ENCODE peak calls at places on chromosomes 13 and 19, in eight cellular contexts. M, R, T, H, O, V, L and S are unnamed samples.

GRCh38 chr19:3184847-3185481 is 766 bp upstream of the NCLN start:
- DNase-seq in M (peak), R (peak), T (no peak), H (no peak), O (peak), V (no peak), L (peak), S (no peak)

GRCh38 chr19:35272122-35272715 is 3.5 kb downstream of the USF2 start:
- DNase-seq in M (peak), R (no peak), T (peak), H (no peak), O (no peak), V (no peak), L (no peak), S (no peak)

GRCh38 chr13:112943309-112944125 is 25.5 kb upstream of the MCF2L start:
- DNase-seq in M (peak), R (peak), T (peak), H (peak), O (no peak), V (peak), L (no peak), S (no peak)

GRCh38 chr19:19742773-19743172 is 9.9 kb upstream of the ZNF14 start:
- DNase-seq in M (no peak), R (no peak), T (no peak), H (no peak), O (no peak), V (no peak), L (no peak), S (no peak)

GRCh38 chr19:53982611-53983010 is 8.8 kb upstream of the CACNG6 start:
- DNase-seq in M (peak), R (peak), T (no peak), H (no peak), O (no peak), V (no peak), L (no peak), S (no peak)

GRCh38 chr19:38028913-38029565 is 122.0 kb downstream of the SIPA1L3 start:
- DNase-seq in M (no peak), R (no peak), T (peak), H (no peak), O (no peak), V (peak), L (no peak), S (no peak)

GRCh38 chr19:14632286-14632685 is 42.4 kb downstream of the ADGRE3 start:
- DNase-seq in M (peak), R (no peak), T (no peak), H (no peak), O (peak), V (peak), L (peak), S (no peak)

GRCh38 chr19:33427801-33428626 is 54.5 kb downstream of the CEBPG start:
- DNase-seq in M (no peak), R (no peak), T (peak), H (no peak), O (no peak), V (no peak), L (no peak), S (no peak)

GRCh38 chr13:113562866-113563265 is 21.7 kb upstream of the TFDP1 start:
- DNase-seq in M (peak), R (no peak), T (no peak), H (no peak), O (no peak), V (no peak), L (no peak), S (peak)

GRCh38 chr13:20393273-20394235 is 132.1 kb downstream of the CRYL1 start:
- DNase-seq in M (no peak), R (no peak), T (no peak), H (no peak), O (no peak), V (no peak), L (no peak), S (no peak)

GRCh38 chr19:4267101-4267900 is 11.8 kb upstream of the SHD start:
- DNase-seq in M (peak), R (peak), T (peak), H (peak), O (peak), V (peak), L (peak), S (no peak)

GRCh38 chr13:108962652-108963051 is 333.2 kb downstream of the MYO16 start:
- DNase-seq in M (no peak), R (no peak), T (no peak), H (no peak), O (no peak), V (no peak), L (no peak), S (no peak)

GRCh38 chr13:25906211-25906661 is 145.6 kb downstream of the SHISA2 start:
- DNase-seq in M (no peak), R (no peak), T (no peak), H (no peak), O (peak), V (no peak), L (no peak), S (no peak)

GRCh38 chr19:1455336-1456120 is 5.6 kb downstream of the APC2 start:
- DNase-seq in M (peak), R (peak), T (peak), H (no peak), O (peak), V (peak), L (peak), S (no peak)

GRCh38 chr13:80363890-80364503 is 23.1 kb upstream of the SPRY2 start:
- DNase-seq in M (no peak), R (no peak), T (no peak), H (no peak), O (peak), V (peak), L (no peak), S (no peak)

GRCh38 chr13:102667023-102667422 is 27.8 kb downstream of the METTL21C start:
- DNase-seq in M (no peak), R (no peak), T (no peak), H (no peak), O (no peak), V (no peak), L (no peak), S (no peak)

GRCh38 chr13:102721800-102722231 is 27.0 kb upstream of the METTL21C start:
- DNase-seq in M (no peak), R (no peak), T (no peak), H (no peak), O (no peak), V (no peak), L (no peak), S (no peak)

GRCh38 chr19:2032296-2032941 is 16.9 kb upstream of the BTBD2 start:
- DNase-seq in M (peak), R (no peak), T (peak), H (peak), O (no peak), V (peak), L (no peak), S (peak)

GRCh38 chr13:101612736-101613135 is 160.3 kb downstream of the ITGBL1 start:
- DNase-seq in M (no peak), R (no peak), T (no peak), H (no peak), O (no peak), V (no peak), L (no peak), S (no peak)

GRCh38 chr19:40613669-40614594 is 12.8 kb downstream of the LTBP4 start:
- DNase-seq in M (peak), R (peak), T (peak), H (peak), O (peak), V (peak), L (no peak), S (no peak)

GRCh38 chr19:290539-291521 is at the start of gene PLPP2:
- DNase-seq in M (peak), R (peak), T (no peak), H (no peak), O (no peak), V (no peak), L (peak), S (no peak)

GRCh38 chr19:6750062-6750461 is 10.6 kb downstream of the TRIP10 start:
- DNase-seq in M (no peak), R (no peak), T (peak), H (no peak), O (no peak), V (no peak), L (no peak), S (no peak)

GRCh38 chr19:10289167-10289835 is 451 bp upstream of the ICAM5 start:
- DNase-seq in M (peak), R (peak), T (peak), H (peak), O (peak), V (peak), L (no peak), S (no peak)

GRCh38 chr13:47564041-47564440 is 437.0 kb downstream of the SUCLA2 start:
- DNase-seq in M (no peak), R (no peak), T (no peak), H (no peak), O (no peak), V (no peak), L (no peak), S (no peak)

GRCh38 chr13:111123221-111123620 is 8.1 kb downstream of the ARHGEF7 start:
- DNase-seq in M (no peak), R (no peak), T (no peak), H (no peak), O (no peak), V (no peak), L (no peak), S (no peak)

GRCh38 chr13:93290503-93290902 is 63.9 kb downstream of the GPC6 start:
- DNase-seq in M (no peak), R (no peak), T (no peak), H (no peak), O (no peak), V (peak), L (no peak), S (no peak)

GRCh38 chr19:42563352-42564210 is 31.1 kb downstream of the CEACAM8 start:
- DNase-seq in M (peak), R (no peak), T (no peak), H (no peak), O (peak), V (peak), L (no peak), S (no peak)

GRCh38 chr19:18417250-18418033 is 1.8 kb upstream of the SSBP4 start:
- DNase-seq in M (peak), R (no peak), T (peak), H (peak), O (no peak), V (peak), L (no peak), S (no peak)
- H3K27ac ChIP-seq in M (peak), R (no peak), T (peak), H (peak), O (no peak), V (peak), L (no peak), S (peak)

DNA sequence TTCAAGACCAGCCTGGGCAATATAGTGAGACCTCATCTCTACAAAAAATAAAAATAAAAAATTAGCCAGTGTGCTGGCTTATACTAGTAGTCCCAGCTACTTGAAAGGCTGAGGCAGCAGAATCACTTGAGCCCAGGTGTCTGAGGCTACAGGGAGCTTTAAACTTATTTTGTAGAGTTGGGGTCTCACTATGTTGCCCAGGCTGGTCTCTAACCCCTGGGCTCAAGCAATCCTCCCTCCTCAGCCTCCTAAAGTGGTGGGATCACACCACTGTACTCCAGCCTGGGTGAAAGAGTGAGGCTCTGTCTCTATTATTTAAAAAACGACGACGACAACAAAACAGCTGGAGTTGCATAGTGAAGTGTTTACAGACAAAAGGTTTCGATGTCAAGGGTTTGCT is 8.0 kb downstream of the RAB3D start:
- DNase-seq in M (no peak), R (no peak), T (no peak), H (no peak), O (no peak), V (no peak), L (no peak), S (no peak)
- H3K27ac ChIP-seq in M (no peak), R (no peak), T (no peak), H (no peak), O (no peak), V (no peak), L (no peak), S (no peak)

GRCh38 chr13:39892731-39893293 is 237.3 kb downstream of the COG6 start:
- DNase-seq in M (no peak), R (peak), T (no peak), H (no peak), O (no peak), V (no peak), L (no peak), S (no peak)
- H3K27ac ChIP-seq in M (no peak), R (no peak), T (no peak), H (no peak), O (no peak), V (no peak), L (no peak), S (peak)

GRCh38 chr19:18636969-18637629 is at the start of gene KLHL26:
- DNase-seq in M (no peak), R (peak), T (peak), H (no peak), O (no peak), V (no peak), L (no peak), S (no peak)
- H3K27ac ChIP-seq in M (peak), R (peak), T (peak), H (peak), O (peak), V (peak), L (no peak), S (peak)

DNA sequence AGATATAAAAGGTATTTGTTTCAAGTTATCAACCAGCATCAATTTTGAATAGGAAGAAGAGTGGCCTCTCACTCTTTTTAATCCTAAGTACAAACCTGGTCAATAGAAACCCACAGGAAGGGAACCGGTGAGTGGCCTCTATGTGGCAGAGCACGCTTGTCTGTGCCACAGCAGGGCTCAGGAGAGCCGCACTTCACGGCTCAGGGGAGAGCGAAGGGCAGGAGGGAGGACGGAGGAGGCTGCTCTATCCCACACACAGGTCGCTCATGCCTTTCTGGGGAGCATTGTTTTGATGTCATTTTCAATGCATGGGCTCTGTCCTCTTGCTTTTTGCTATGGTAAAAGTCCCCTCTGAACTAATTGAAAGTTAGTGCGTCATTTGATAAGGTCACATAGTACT is 57.2 kb downstream of the TNFRSF19 start:
- DNase-seq in M (no peak), R (no peak), T (no peak), H (no peak), O (no peak), V (no peak), L (no peak), S (no peak)
- H3K27ac ChIP-seq in M (no peak), R (no peak), T (no peak), H (no peak), O (no peak), V (no peak), L (no peak), S (no peak)

DNA sequence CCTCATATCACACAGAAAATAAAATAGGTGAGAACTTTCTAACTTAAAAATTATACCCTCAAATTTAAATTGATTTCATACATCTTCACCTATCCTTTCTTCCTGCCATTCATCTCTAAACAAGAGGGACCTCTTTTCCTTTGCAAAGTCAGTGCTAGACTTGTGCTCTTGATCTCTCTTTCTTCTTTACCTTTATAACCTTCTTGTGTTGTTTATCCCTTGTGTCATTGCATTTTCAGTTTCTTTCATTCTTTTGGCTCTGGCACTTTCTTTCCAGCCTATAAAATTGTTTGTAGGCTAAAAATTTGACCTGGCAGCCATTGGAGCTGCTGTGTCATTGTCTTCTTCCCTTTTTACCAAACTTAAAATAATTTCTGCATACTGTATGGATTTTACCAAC is 190.1 kb downstream of the GPC5 start:
- DNase-seq in M (no peak), R (no peak), T (no peak), H (no peak), O (no peak), V (no peak), L (no peak), S (no peak)
- H3K27ac ChIP-seq in M (no peak), R (no peak), T (no peak), H (no peak), O (no peak), V (no peak), L (no peak), S (no peak)

GRCh38 chr13:87677334-87678234 is 6.4 kb downstream of the SLITRK5 start:
- DNase-seq in M (no peak), R (peak), T (peak), H (peak), O (peak), V (no peak), L (no peak), S (peak)
- H3K27ac ChIP-seq in M (no peak), R (no peak), T (no peak), H (no peak), O (peak), V (no peak), L (no peak), S (no peak)